ENCODE peak calls at places on chromosomes 6 and 20, in eight cellular contexts. One of them, this sample, is unnamed. For H3K4me1 and H3K27me3, the result is how much of the 10 kb centered on the place peaks cover.

GRCh38 chr6:27672113-27672799 is 199.4 kb upstream of the ZNF184 start:
- DNase-seq in GM23248: peak
- DNase-seq in HepG2: peak
- DNase-seq in SJSA1: no peak
- DNase-seq in CD4-positive, CD25-positive, alpha-beta regulatory T cell: peak
- DNase-seq in aorta: no peak
- DNase-seq in cardiac muscle cell: peak
- DNase-seq in body of pancreas: peak
- DNase-seq in this sample: peak

GRCh38 chr20:38894091-38894847 is 31.9 kb upstream of the FAM83D start:
- DNase-seq in GM23248: peak
- DNase-seq in HepG2: no peak
- DNase-seq in SJSA1: no peak
- DNase-seq in CD4-positive, CD25-positive, alpha-beta regulatory T cell: no peak
- DNase-seq in aorta: no peak
- DNase-seq in cardiac muscle cell: peak
- DNase-seq in body of pancreas: peak
- DNase-seq in this sample: no peak

GRCh38 chr6:97275809-97276208 is 7.2 kb downstream of the MMS22L start:
- DNase-seq in GM23248: no peak
- DNase-seq in HepG2: no peak
- DNase-seq in SJSA1: no peak
- DNase-seq in CD4-positive, CD25-positive, alpha-beta regulatory T cell: no peak
- DNase-seq in aorta: no peak
- DNase-seq in cardiac muscle cell: no peak
- DNase-seq in body of pancreas: no peak
- DNase-seq in this sample: no peak

GRCh38 chr6:984031-984430 is 291.1 kb upstream of the EXOC2 start:
- DNase-seq in GM23248: no peak
- DNase-seq in HepG2: no peak
- DNase-seq in SJSA1: no peak
- DNase-seq in CD4-positive, CD25-positive, alpha-beta regulatory T cell: no peak
- DNase-seq in aorta: no peak
- DNase-seq in cardiac muscle cell: no peak
- DNase-seq in body of pancreas: no peak
- DNase-seq in this sample: no peak

GRCh38 chr6:63802606-63803206 is 167.1 kb downstream of the PHF3 start:
- DNase-seq in GM23248: peak
- DNase-seq in HepG2: peak
- DNase-seq in SJSA1: no peak
- DNase-seq in CD4-positive, CD25-positive, alpha-beta regulatory T cell: no peak
- DNase-seq in aorta: no peak
- DNase-seq in cardiac muscle cell: peak
- DNase-seq in body of pancreas: peak
- DNase-seq in this sample: no peak

GRCh38 chr6:9126845-9127560 is 691.7 kb upstream of the SLC35B3 start:
- DNase-seq in GM23248: peak
- DNase-seq in HepG2: no peak
- DNase-seq in SJSA1: peak
- DNase-seq in CD4-positive, CD25-positive, alpha-beta regulatory T cell: no peak
- DNase-seq in aorta: no peak
- DNase-seq in cardiac muscle cell: peak
- DNase-seq in body of pancreas: no peak
- DNase-seq in this sample: no peak

GRCh38 chr6:81331526-81331925 is 421.0 kb downstream of the TENT5A start:
- DNase-seq in GM23248: peak
- DNase-seq in HepG2: no peak
- DNase-seq in SJSA1: no peak
- DNase-seq in CD4-positive, CD25-positive, alpha-beta regulatory T cell: no peak
- DNase-seq in aorta: no peak
- DNase-seq in cardiac muscle cell: peak
- DNase-seq in body of pancreas: no peak
- DNase-seq in this sample: no peak

GRCh38 chr6:165729307-165729936 is 66.4 kb upstream of the PDE10A start:
- DNase-seq in GM23248: peak
- DNase-seq in HepG2: peak
- DNase-seq in SJSA1: no peak
- DNase-seq in CD4-positive, CD25-positive, alpha-beta regulatory T cell: no peak
- DNase-seq in aorta: no peak
- DNase-seq in cardiac muscle cell: peak
- DNase-seq in body of pancreas: peak
- DNase-seq in this sample: peak

GRCh38 chr6:159729598-159729997 is 2.3 kb downstream of the WTAP start:
- DNase-seq in GM23248: peak
- DNase-seq in HepG2: no peak
- DNase-seq in SJSA1: no peak
- DNase-seq in CD4-positive, CD25-positive, alpha-beta regulatory T cell: no peak
- DNase-seq in aorta: no peak
- DNase-seq in cardiac muscle cell: peak
- DNase-seq in body of pancreas: no peak
- DNase-seq in this sample: no peak

GRCh38 chr6:118894425-118895240 is 681 bp downstream of the ASF1A start:
- DNase-seq in GM23248: peak
- DNase-seq in HepG2: peak
- DNase-seq in SJSA1: peak
- DNase-seq in CD4-positive, CD25-positive, alpha-beta regulatory T cell: peak
- DNase-seq in aorta: peak
- DNase-seq in cardiac muscle cell: peak
- DNase-seq in body of pancreas: peak
- DNase-seq in this sample: peak

GRCh38 chr6:161918608-161919205 is 644.8 kb upstream of the AGPAT4 start:
- DNase-seq in GM23248: no peak
- DNase-seq in HepG2: no peak
- DNase-seq in SJSA1: no peak
- DNase-seq in CD4-positive, CD25-positive, alpha-beta regulatory T cell: no peak
- DNase-seq in aorta: no peak
- DNase-seq in cardiac muscle cell: no peak
- DNase-seq in body of pancreas: no peak
- DNase-seq in this sample: no peak

GRCh38 chr20:14604143-14604542 is 266.7 kb upstream of the FLRT3 start:
- DNase-seq in GM23248: no peak
- DNase-seq in HepG2: no peak
- DNase-seq in SJSA1: no peak
- DNase-seq in CD4-positive, CD25-positive, alpha-beta regulatory T cell: no peak
- DNase-seq in aorta: no peak
- DNase-seq in cardiac muscle cell: no peak
- DNase-seq in body of pancreas: no peak
- DNase-seq in this sample: no peak

GRCh38 chr6:28695671-28696537 is 170.2 kb downstream of the GPX5 start:
- DNase-seq in GM23248: peak
- DNase-seq in HepG2: no peak
- DNase-seq in SJSA1: no peak
- DNase-seq in CD4-positive, CD25-positive, alpha-beta regulatory T cell: no peak
- DNase-seq in aorta: no peak
- DNase-seq in cardiac muscle cell: peak
- DNase-seq in body of pancreas: no peak
- DNase-seq in this sample: no peak

GRCh38 chr20:60038400-60038799 is 80.2 kb downstream of the CDH26 start:
- DNase-seq in GM23248: no peak
- DNase-seq in HepG2: no peak
- DNase-seq in SJSA1: no peak
- DNase-seq in CD4-positive, CD25-positive, alpha-beta regulatory T cell: no peak
- DNase-seq in aorta: peak
- DNase-seq in cardiac muscle cell: no peak
- DNase-seq in body of pancreas: no peak
- DNase-seq in this sample: no peak

GRCh38 chr20:48676125-48676524 is 151.7 kb downstream of the PREX1 start:
- DNase-seq in GM23248: no peak
- DNase-seq in HepG2: no peak
- DNase-seq in SJSA1: no peak
- DNase-seq in CD4-positive, CD25-positive, alpha-beta regulatory T cell: no peak
- DNase-seq in aorta: peak
- DNase-seq in cardiac muscle cell: no peak
- DNase-seq in body of pancreas: no peak
- DNase-seq in this sample: no peak

GRCh38 chr6:15827492-15828255 is 164.8 kb upstream of the DTNBP1 start:
- DNase-seq in GM23248: no peak
- DNase-seq in HepG2: no peak
- DNase-seq in SJSA1: no peak
- DNase-seq in CD4-positive, CD25-positive, alpha-beta regulatory T cell: no peak
- DNase-seq in aorta: no peak
- DNase-seq in cardiac muscle cell: no peak
- DNase-seq in body of pancreas: no peak
- DNase-seq in this sample: no peak

GRCh38 chr6:83436674-83437073 is 5.8 kb upstream of the ME1 start:
- DNase-seq in GM23248: no peak
- DNase-seq in HepG2: no peak
- DNase-seq in SJSA1: no peak
- DNase-seq in CD4-positive, CD25-positive, alpha-beta regulatory T cell: no peak
- DNase-seq in aorta: no peak
- DNase-seq in cardiac muscle cell: no peak
- DNase-seq in body of pancreas: no peak
- DNase-seq in this sample: no peak

GRCh38 chr6:85479221-85479620 is 29.3 kb downstream of the NT5E start:
- DNase-seq in GM23248: peak
- DNase-seq in HepG2: no peak
- DNase-seq in SJSA1: no peak
- DNase-seq in CD4-positive, CD25-positive, alpha-beta regulatory T cell: no peak
- DNase-seq in aorta: no peak
- DNase-seq in cardiac muscle cell: no peak
- DNase-seq in body of pancreas: no peak
- DNase-seq in this sample: no peak

GRCh38 chr6:104404377-104404776 is 455.3 kb downstream of the HACE1 start:
- DNase-seq in GM23248: peak
- DNase-seq in HepG2: no peak
- DNase-seq in SJSA1: no peak
- DNase-seq in CD4-positive, CD25-positive, alpha-beta regulatory T cell: no peak
- DNase-seq in aorta: no peak
- DNase-seq in cardiac muscle cell: no peak
- DNase-seq in body of pancreas: no peak
- DNase-seq in this sample: no peak

GRCh38 chr6:64580346-64580745 is 944.7 kb downstream of the PHF3 start:
- DNase-seq in GM23248: peak
- DNase-seq in HepG2: no peak
- DNase-seq in SJSA1: no peak
- DNase-seq in CD4-positive, CD25-positive, alpha-beta regulatory T cell: no peak
- DNase-seq in aorta: no peak
- DNase-seq in cardiac muscle cell: peak
- DNase-seq in body of pancreas: no peak
- DNase-seq in this sample: no peak

GRCh38 chr20:62926229-62927127 is at the start of gene DIDO1:
- DNase-seq in GM23248: peak
- DNase-seq in HepG2: peak
- DNase-seq in SJSA1: peak
- DNase-seq in CD4-positive, CD25-positive, alpha-beta regulatory T cell: peak
- DNase-seq in aorta: peak
- DNase-seq in cardiac muscle cell: peak
- DNase-seq in body of pancreas: peak
- DNase-seq in this sample: peak
- H3K4me1 ChIP-seq in GM23248: under half
- H3K4me1 ChIP-seq in HepG2: half or more
- H3K4me1 ChIP-seq in SJSA1: half or more
- H3K4me1 ChIP-seq in CD4-positive, CD25-positive, alpha-beta regulatory T cell: half or more
- H3K4me1 ChIP-seq in aorta: under half
- H3K4me1 ChIP-seq in cardiac muscle cell: under half
- H3K4me1 ChIP-seq in body of pancreas: half or more
- H3K4me1 ChIP-seq in this sample: under half

DNA sequence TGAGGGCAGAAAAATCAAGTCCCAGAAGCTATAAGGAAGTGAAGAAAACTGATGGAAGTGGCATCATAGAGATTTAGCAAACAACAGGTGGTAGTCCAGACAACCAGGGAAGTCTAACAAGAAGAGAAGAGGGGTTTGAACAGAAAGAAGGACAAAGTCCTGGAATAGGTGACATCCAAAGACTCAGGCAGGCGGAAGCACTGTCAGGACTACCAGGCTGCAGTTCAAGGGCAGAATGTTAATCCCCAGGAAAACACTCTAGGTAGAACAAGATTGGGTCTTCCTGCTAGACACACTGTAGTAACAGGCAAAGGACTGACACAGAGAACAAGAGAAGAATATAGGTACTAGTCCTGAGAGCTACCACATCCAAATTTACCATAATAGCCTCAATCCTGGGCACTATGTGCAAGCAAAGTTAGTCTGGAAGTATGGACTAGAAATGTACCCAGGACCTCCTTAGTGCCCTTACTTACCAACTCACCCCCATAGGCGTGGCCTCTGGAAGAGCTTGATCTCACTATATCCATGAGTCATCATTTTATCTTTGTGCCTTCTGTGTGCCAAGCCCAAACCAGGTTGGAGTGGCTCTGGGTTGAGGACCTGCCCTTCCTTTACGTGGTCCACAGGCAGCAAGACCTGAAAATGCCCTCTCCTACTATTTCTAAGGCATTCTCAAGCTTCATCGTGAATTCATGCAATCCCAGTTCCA is 2.2 kb upstream of the EPB41L2 start:
- DNase-seq in GM23248: no peak
- DNase-seq in HepG2: peak
- DNase-seq in SJSA1: no peak
- DNase-seq in CD4-positive, CD25-positive, alpha-beta regulatory T cell: no peak
- DNase-seq in aorta: no peak
- DNase-seq in cardiac muscle cell: no peak
- DNase-seq in body of pancreas: no peak
- DNase-seq in this sample: peak
- H3K27ac ChIP-seq in GM23248: no peak
- H3K27ac ChIP-seq in HepG2: peak
- H3K27ac ChIP-seq in SJSA1: no peak
- H3K27ac ChIP-seq in CD4-positive, CD25-positive, alpha-beta regulatory T cell: no peak
- H3K27ac ChIP-seq in aorta: no peak
- H3K27ac ChIP-seq in cardiac muscle cell: no peak
- H3K27ac ChIP-seq in body of pancreas: no peak
- H3K27ac ChIP-seq in this sample: peak

DNA sequence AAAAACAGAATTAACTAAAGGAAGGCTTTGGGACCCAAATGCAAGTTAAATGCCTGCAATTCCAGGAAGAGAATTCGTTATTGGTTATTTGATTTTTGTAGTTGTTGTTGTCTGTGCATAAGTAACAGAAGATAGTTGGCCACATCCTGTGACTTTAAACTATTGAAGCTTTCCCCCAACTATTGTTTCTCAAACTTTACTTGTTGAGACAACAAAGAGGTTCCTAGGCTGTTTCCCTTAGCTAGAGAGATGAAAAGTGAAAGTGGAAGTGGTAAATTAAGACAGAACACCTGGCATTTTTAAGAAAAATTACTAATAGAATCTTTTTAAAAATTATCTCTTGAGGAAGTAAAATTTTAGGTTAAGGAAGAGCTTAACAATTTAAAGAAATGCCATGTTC is 525.2 kb downstream of the PKHD1 start:
- DNase-seq in GM23248: no peak
- DNase-seq in HepG2: no peak
- DNase-seq in SJSA1: no peak
- DNase-seq in CD4-positive, CD25-positive, alpha-beta regulatory T cell: no peak
- DNase-seq in aorta: no peak
- DNase-seq in cardiac muscle cell: no peak
- DNase-seq in body of pancreas: no peak
- DNase-seq in this sample: no peak
- H3K27me3 ChIP-seq in GM23248: under half
- H3K27me3 ChIP-seq in HepG2: under half
- H3K27me3 ChIP-seq in SJSA1: under half
- H3K27me3 ChIP-seq in CD4-positive, CD25-positive, alpha-beta regulatory T cell: under half
- H3K27me3 ChIP-seq in aorta: under half
- H3K27me3 ChIP-seq in cardiac muscle cell: under half
- H3K27me3 ChIP-seq in body of pancreas: under half
- H3K27me3 ChIP-seq in this sample: under half

DNA sequence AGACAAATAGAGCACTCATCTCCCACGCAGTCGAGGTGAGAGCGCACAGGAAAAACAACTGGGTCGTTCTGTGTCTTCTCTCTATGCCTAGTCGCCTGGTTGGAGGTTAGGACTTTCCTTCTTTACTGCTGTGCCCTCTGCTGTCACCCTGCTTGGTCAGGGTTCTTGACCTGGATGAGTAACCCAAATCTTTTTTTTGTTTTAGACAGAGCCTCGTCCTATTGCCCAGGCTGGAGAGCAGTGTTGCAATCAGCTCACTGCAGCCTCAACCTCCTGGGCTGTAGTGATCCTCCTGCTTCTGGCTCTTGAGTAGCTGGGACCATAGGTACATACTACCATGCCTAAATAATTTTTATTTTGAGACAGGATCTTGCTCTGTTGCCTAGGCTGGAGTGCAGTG is 24.5 kb downstream of the PRPF6 start:
- DNase-seq in GM23248: peak
- DNase-seq in HepG2: no peak
- DNase-seq in SJSA1: no peak
- DNase-seq in CD4-positive, CD25-positive, alpha-beta regulatory T cell: no peak
- DNase-seq in aorta: no peak
- DNase-seq in cardiac muscle cell: no peak
- DNase-seq in body of pancreas: no peak
- DNase-seq in this sample: no peak
- H3K4me1 ChIP-seq in GM23248: under half
- H3K4me1 ChIP-seq in HepG2: under half
- H3K4me1 ChIP-seq in SJSA1: under half
- H3K4me1 ChIP-seq in CD4-positive, CD25-positive, alpha-beta regulatory T cell: under half
- H3K4me1 ChIP-seq in aorta: under half
- H3K4me1 ChIP-seq in cardiac muscle cell: under half
- H3K4me1 ChIP-seq in body of pancreas: under half
- H3K4me1 ChIP-seq in this sample: under half